ENCODE peak calls at places on chromosomes 2 and 18, in five cellular contexts. V, O, M, N and Z are unnamed samples.

GRCh38 chr2:197310940-197311485 is 433 bp upstream of the ANKRD44 start:
- DNase-seq in V (no peak), M (no peak), N (no peak), O (no peak), Z (no peak)

GRCh38 chr2:75602724-75603342 is 42.1 kb upstream of the EVA1A start:
- DNase-seq in V (no peak), M (no peak), O (no peak), N (no peak), Z (no peak)

GRCh38 chr2:128536925-128537620 is 218.4 kb upstream of the HS6ST1 start:
- DNase-seq in M (peak; percentile 59), O (peak; percentile 80), V (peak; percentile 13), N (no peak), Z (no peak)

GRCh38 chr2:23673830-23674679 is 252.9 kb downstream of the ATAD2B start:
- DNase-seq in O (peak; percentile 30), N (no peak), M (peak; percentile 70), V (peak; percentile 44), Z (no peak)

GRCh38 chr2:241110607-241111442 is 8.7 kb upstream of the MTERF4 start:
- DNase-seq in N (no peak), O (no peak), V (no peak), M (no peak), Z (peak; percentile 56)

GRCh38 chr18:79516441-79516931 is 120.8 kb downstream of the NFATC1 start:
- DNase-seq in M (no peak), O (no peak), N (no peak), V (no peak), Z (no peak)

GRCh38 chr2:28582595-28582994 is 86.7 kb downstream of the PLB1 start:
- DNase-seq in N (no peak), V (no peak), O (no peak), M (no peak), Z (no peak)

GRCh38 chr2:341912-342311 is 54.0 kb upstream of the ALKAL2 start:
- DNase-seq in N (no peak), M (no peak), V (no peak), O (no peak), Z (no peak)

GRCh38 chr2:199910338-199911051 is 598 bp upstream of the C2orf69 start:
- DNase-seq in M (no peak), N (no peak), V (no peak), O (no peak), Z (no peak)

GRCh38 chr2:21386666-21387065 is 262.9 kb downstream of the TDRD15 start:
- DNase-seq in V (no peak), O (no peak), M (no peak), N (no peak), Z (no peak)

GRCh38 chr2:136117391-136117841 is 533 bp downstream of the CXCR4 start:
- DNase-seq in N (no peak), M (no peak), O (no peak), V (peak; percentile 28), Z (peak; percentile 29)

GRCh38 chr2:196275646-196276352 is 104.4 kb upstream of the STK17B start:
- DNase-seq in N (no peak), M (no peak), O (no peak), V (no peak), Z (no peak)

GRCh38 chr2:54402350-54402749 is 53.8 kb upstream of the SPTBN1 start:
- DNase-seq in M (no peak), O (peak; percentile 62), N (no peak), V (no peak), Z (no peak)

GRCh38 chr2:50143822-50144575 is 887.9 kb downstream of the NRXN1 start:
- DNase-seq in V (no peak), M (no peak), O (peak; percentile 68), N (peak; percentile 8), Z (peak; percentile 0)

GRCh38 chr2:207046642-207047213 is 107.4 kb downstream of the CPO start:
- DNase-seq in V (no peak), O (no peak), N (no peak), M (no peak), Z (no peak)

GRCh38 chr18:23380817-23381216 is 72.3 kb upstream of the RIOK3 start:
- DNase-seq in N (no peak), M (no peak), V (peak; percentile 35), O (no peak), Z (no peak)

GRCh38 chr2:961786-962185 is 11.1 kb downstream of the SNTG2 start:
- DNase-seq in N (no peak), M (no peak), V (no peak), O (no peak), Z (no peak)

GRCh38 chr2:233085839-233086150 is 25.7 kb downstream of the INPP5D start:
- DNase-seq in O (no peak), V (no peak), M (no peak), N (no peak), Z (no peak)

GRCh38 chr18:48230459-48231113 is 178.6 kb downstream of the ZBTB7C start:
- DNase-seq in N (peak; percentile 38), O (peak; percentile 57), M (peak; percentile 84), V (peak; percentile 34), Z (peak; percentile 35)

GRCh38 chr2:147382322-147382948 is 462.4 kb upstream of the ACVR2A start:
- DNase-seq in M (no peak), O (no peak), N (no peak), V (no peak), Z (no peak)

GRCh38 chr2:20156826-20157605 is 67.9 kb downstream of the SDC1 start:
- DNase-seq in O (no peak), M (no peak), V (no peak), N (no peak), Z (no peak)

GRCh38 chr18:45324489-45325111 is 290.7 kb upstream of the SLC14A2 start:
- DNase-seq in N (no peak), O (no peak), V (no peak), M (peak; percentile 47), Z (no peak)

GRCh38 chr18:21897811-21898210 is 157.2 kb downstream of the MIB1 start:
- DNase-seq in M (peak; percentile 84), V (peak; percentile 55), N (peak; percentile 32), O (peak; percentile 56), Z (peak; percentile 25)

GRCh38 chr2:207408086-207408794 is 121.5 kb upstream of the CREB1 start:
- DNase-seq in N (no peak), O (peak; percentile 32), M (no peak), V (no peak), Z (no peak)

GRCh38 chr2:66440011-66440542 is 5.2 kb downstream of the MEIS1 start:
- DNase-seq in N (no peak), V (no peak), M (no peak), O (no peak), Z (no peak)

GRCh38 chr2:39216495-39217191 is 27.1 kb downstream of the CDKL4 start:
- DNase-seq in M (no peak), N (no peak), O (peak; percentile 78), V (no peak), Z (no peak)

GRCh38 chr2:109345653-109346165 is 216.7 kb downstream of the SH3RF3 start:
- DNase-seq in V (no peak), O (no peak), M (no peak), N (no peak), Z (no peak)

GRCh38 chr2:112156152-112156986 is 18.2 kb downstream of the FBLN7 start:
- DNase-seq in O (peak; percentile 39), N (no peak), M (no peak), V (no peak), Z (no peak)

GRCh38 chr2:179141206-179141605 is 91.3 kb upstream of the CCDC141 start:
- DNase-seq in V (no peak), N (no peak), M (no peak), O (no peak), Z (no peak)

GRCh38 chr2:176471949-176472348 is 202.7 kb downstream of the MTX2 start:
- DNase-seq in V (no peak), O (no peak), M (no peak), N (no peak), Z (no peak)

GRCh38 chr18:44579028-44579692 is 101.5 kb upstream of the SETBP1 start:
- DNase-seq in M (no peak), N (peak; percentile 7), O (peak; percentile 1), V (peak; percentile 8), Z (peak; percentile 12)

GRCh38 chr2:27379840-27380625 is 501 bp downstream of the ZNF513 start:
- DNase-seq in M (no peak), V (peak; percentile 34), N (no peak), O (peak; percentile 81), Z (no peak)

GRCh38 chr2:168241746-168242145 is 5.6 kb downstream of the STK39 start:
- DNase-seq in N (no peak), V (no peak), M (no peak), O (no peak), Z (no peak)

GRCh38 chr2:168241208-168241607 is 6.2 kb downstream of the STK39 start:
- DNase-seq in O (no peak), V (no peak), N (no peak), M (peak; percentile 51), Z (no peak)

GRCh38 chr2:168237741-168238140 is 9.7 kb downstream of the STK39 start:
- DNase-seq in O (no peak), N (no peak), V (no peak), M (no peak), Z (no peak)

GRCh38 chr2:168243061-168243460 is 4.3 kb downstream of the STK39 start:
- DNase-seq in O (no peak), M (no peak), V (no peak), N (no peak), Z (no peak)

GRCh38 chr2:168239281-168239680 is 8.1 kb downstream of the STK39 start:
- DNase-seq in O (no peak), M (no peak), N (no peak), V (no peak), Z (no peak)
- TF ChIP-seq TAF1 in O (no peak), M (no peak), N (no peak), V (no peak), Z (no peak)

GRCh38 chr2:230668184-230668938 is 44.3 kb upstream of the CAB39 start:
- DNase-seq in O (no peak), V (no peak), N (no peak), M (no peak), Z (peak; percentile 55)
- TF ChIP-seq POLR2A in O (no peak), V (no peak), N (peak; percentile 29), M (no peak), Z (peak; percentile 50)

GRCh38 chr2:221965806-221966205 is 333.0 kb downstream of the PAX3 start:
- DNase-seq in O (no peak), N (no peak), M (no peak), V (no peak), Z (no peak)

GRCh38 chr2:221958224-221958623 is 340.6 kb downstream of the PAX3 start:
- DNase-seq in V (no peak), O (no peak), M (no peak), N (no peak), Z (no peak)

GRCh38 chr2:221962186-221962585 is 336.6 kb downstream of the PAX3 start:
- DNase-seq in N (no peak), O (no peak), V (no peak), M (no peak), Z (no peak)

DNA sequence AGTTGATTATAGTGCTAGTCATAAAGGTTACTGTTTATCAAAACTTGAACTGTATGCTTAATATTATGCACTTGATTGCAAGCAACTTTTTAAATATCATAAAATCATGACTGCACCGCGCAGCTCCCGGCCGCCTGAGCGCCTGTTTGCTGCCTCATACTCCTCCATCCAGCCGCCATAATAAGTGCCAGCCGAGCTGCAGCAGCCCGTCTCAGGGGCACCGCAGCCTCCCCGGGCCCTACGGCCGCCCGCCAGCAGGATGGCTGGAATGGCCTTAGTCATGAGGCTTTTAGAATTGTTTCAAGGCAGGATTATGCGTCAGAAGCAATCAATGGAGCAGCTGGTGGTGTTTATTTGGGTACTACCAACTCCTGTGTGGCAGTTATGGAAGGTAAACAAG is 337.2 kb downstream of the PAX3 start:
- DNase-seq in N (no peak), O (no peak), V (no peak), M (no peak), Z (no peak)
- TF ChIP-seq TAF1 in N (no peak), O (no peak), V (no peak), M (no peak), Z (no peak)

GRCh38 chr2:171523339-171523931 is 1.2 kb downstream of the CYBRD1 start:
- DNase-seq in N (peak; percentile 27), V (peak; percentile 67), M (peak; percentile 83), O (peak; percentile 21), Z (peak; percentile 28)
- TF ChIP-seq POLR2A in N (peak; percentile 22), V (peak; percentile 25), M (no peak), O (no peak), Z (peak; percentile 31)